ENCODE peak calls at places on chromosomes 1 and 21, in ten cellular contexts. C is A549; Q is AG10803; X is heart right ventricle; W is brain microvascular endothelial cell; J is activated CD8-positive, alpha-beta T cell treated with anti-CD3 and anti-CD28 coated beads for 36 hours; L is OCI-LY7; F is fibroblast of lung; B is heart left ventricle; H is K562. Y is an unnamed sample.

GRCh38 chr1:163346326-163346870 is 24.6 kb downstream of the NUF2 start:
- DNase-seq in C (no peak), Q (no peak), X (no peak), W (peak), J (no peak), L (no peak), F (peak), B (no peak), H (no peak), Y (no peak)

GRCh38 chr1:97996880-97997279 is 76.0 kb upstream of the DPYD start:
- DNase-seq in C (no peak), Q (no peak), X (no peak), W (no peak), J (no peak), L (no peak), F (no peak), B (no peak), H (no peak), Y (no peak)

GRCh38 chr21:28636988-28637691 is 355.5 kb downstream of the LTN1 start:
- DNase-seq in C (peak), Q (peak), X (no peak), W (peak), J (peak), L (no peak), F (peak), B (no peak), H (no peak), Y (peak)

GRCh38 chr1:206955476-206956312 is 9.4 kb upstream of the PIGR start:
- DNase-seq in C (no peak), Q (peak), X (no peak), W (no peak), J (peak), L (no peak), F (peak), B (no peak), H (peak), Y (no peak)

GRCh38 chr1:43436371-43436770 is 17.4 kb downstream of the HYI start:
- DNase-seq in C (no peak), Q (no peak), X (no peak), W (no peak), J (no peak), L (no peak), F (no peak), B (no peak), H (no peak), Y (no peak)

GRCh38 chr1:230858918-230859819 is 9.2 kb downstream of the C1orf198 start:
- DNase-seq in C (no peak), Q (peak), X (peak), W (peak), J (no peak), L (no peak), F (peak), B (peak), H (no peak), Y (peak)

GRCh38 chr1:43296207-43296606 is 4.6 kb upstream of the TIE1 start:
- DNase-seq in C (no peak), Q (peak), X (no peak), W (no peak), J (no peak), L (no peak), F (peak), B (no peak), H (no peak), Y (no peak)

GRCh38 chr1:82491301-82491986 is 690.7 kb downstream of the ADGRL2 start:
- DNase-seq in C (no peak), Q (peak), X (peak), W (no peak), J (no peak), L (no peak), F (peak), B (no peak), H (no peak), Y (peak)

GRCh38 chr1:26094677-26095383 is 16.8 kb upstream of the PDIK1L start:
- DNase-seq in C (no peak), Q (peak), X (peak), W (no peak), J (no peak), L (no peak), F (no peak), B (peak), H (peak), Y (no peak)

GRCh38 chr1:26320896-26321295 is 3.1 kb downstream of the CD52 start:
- DNase-seq in C (no peak), Q (no peak), X (no peak), W (no peak), J (peak), L (no peak), F (no peak), B (no peak), H (no peak), Y (no peak)

GRCh38 chr1:227449051-227449450 is 114.3 kb upstream of the ZNF678 start:
- DNase-seq in C (peak), Q (peak), X (no peak), W (no peak), J (peak), L (peak), F (no peak), B (no peak), H (peak), Y (no peak)
- TF ChIP-seq CTCF in C (peak), Q (peak), X (peak), W (peak), J (peak), L (peak), F (no peak), B (peak), H (peak), Y (peak)

GRCh38 chr1:185069202-185069601 is 23.8 kb downstream of the RNF2 start:
- DNase-seq in C (no peak), Q (no peak), X (no peak), W (peak), J (no peak), L (no peak), F (peak), B (no peak), H (peak), Y (no peak)

GRCh38 chr1:185073725-185074124 is 28.4 kb downstream of the RNF2 start:
- DNase-seq in C (no peak), Q (peak), X (no peak), W (no peak), J (no peak), L (no peak), F (peak), B (no peak), H (no peak), Y (no peak)

GRCh38 chr1:185075476-185075875 is 30.1 kb downstream of the RNF2 start:
- DNase-seq in C (no peak), Q (no peak), X (no peak), W (no peak), J (no peak), L (no peak), F (no peak), B (no peak), H (no peak), Y (no peak)

GRCh38 chr1:185077374-185077773 is 32.0 kb downstream of the RNF2 start:
- DNase-seq in C (no peak), Q (no peak), X (no peak), W (no peak), J (no peak), L (no peak), F (no peak), B (no peak), H (no peak), Y (no peak)

DNA sequence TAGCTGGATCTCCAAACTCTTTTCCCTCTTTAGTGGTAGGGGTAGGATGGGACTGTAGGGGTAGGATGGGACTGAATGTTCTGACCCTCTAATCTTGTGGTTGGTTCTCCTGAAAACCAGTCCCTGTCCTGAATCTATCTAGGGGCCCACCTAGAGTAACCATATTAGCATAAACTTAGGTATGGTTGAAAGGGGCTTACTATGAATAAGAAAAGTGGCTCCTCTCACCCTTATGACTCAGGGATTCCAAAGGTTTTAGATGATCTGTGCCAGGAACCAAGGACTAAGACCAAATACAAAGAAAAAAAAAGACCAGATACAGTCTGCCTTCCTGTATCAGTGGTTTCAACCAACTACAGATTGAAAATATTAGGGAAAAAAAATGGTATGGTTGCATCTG is 28.9 kb downstream of the RNF2 start:
- DNase-seq in C (no peak), Q (peak), X (no peak), W (peak), J (no peak), L (no peak), F (peak), B (no peak), H (no peak), Y (no peak)
- TF ChIP-seq CTCF in C (no peak), Q (no peak), X (no peak), W (no peak), J (no peak), L (no peak), F (no peak), B (no peak), H (no peak), Y (no peak)

DNA sequence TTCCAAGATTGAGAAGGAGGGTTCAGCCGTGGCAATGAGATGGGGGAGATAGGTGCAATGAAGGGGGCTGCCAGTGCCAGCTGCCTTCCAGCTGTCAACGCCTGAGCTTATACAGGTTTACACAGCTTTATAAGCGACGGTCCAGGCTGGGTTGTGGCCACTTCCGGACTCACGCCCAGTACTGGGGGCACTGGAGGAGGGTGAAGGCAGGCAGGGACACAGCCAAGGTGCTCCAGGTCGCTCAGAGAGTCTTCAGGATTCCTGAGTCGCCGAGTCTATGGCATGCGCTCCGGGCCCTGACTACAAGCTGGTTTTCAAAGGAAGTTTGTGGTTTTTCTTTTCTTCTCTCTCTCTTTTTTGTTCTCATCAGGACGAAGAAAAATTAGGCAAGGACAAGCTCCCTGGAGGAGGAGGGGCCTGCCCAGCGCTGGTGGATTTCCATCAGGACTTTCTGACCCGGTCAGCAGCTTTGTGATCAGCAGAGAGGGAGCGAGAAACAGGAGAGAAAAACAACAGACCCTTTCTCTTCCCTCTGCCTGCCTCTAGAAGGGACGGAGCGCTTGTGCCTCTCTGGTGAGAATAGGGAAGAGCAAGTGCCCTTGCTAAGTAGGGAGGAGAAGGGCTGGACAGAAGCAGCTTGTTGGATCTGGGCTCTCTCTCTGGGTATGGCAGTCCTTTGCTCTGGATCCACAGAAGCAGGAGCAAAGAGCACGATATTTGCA is at the start of gene MINDY1:
- DNase-seq in C (peak), Q (peak), X (peak), W (peak), J (peak), L (peak), F (peak), B (peak), H (peak), Y (peak)
- TF ChIP-seq CTCF in C (peak), Q (peak), X (peak), W (peak), J (no peak), L (peak), F (peak), B (peak), H (peak), Y (peak)

GRCh38 chr21:27219068-27219467 is 252.2 kb upstream of the ADAMTS5 start:
- DNase-seq in C (no peak), Q (peak), X (no peak), W (peak), J (no peak), L (no peak), F (peak), B (no peak), H (no peak), Y (no peak)

GRCh38 chr21:27212444-27212843 is 245.6 kb upstream of the ADAMTS5 start:
- DNase-seq in C (no peak), Q (no peak), X (no peak), W (no peak), J (no peak), L (no peak), F (no peak), B (no peak), H (no peak), Y (no peak)

DNA sequence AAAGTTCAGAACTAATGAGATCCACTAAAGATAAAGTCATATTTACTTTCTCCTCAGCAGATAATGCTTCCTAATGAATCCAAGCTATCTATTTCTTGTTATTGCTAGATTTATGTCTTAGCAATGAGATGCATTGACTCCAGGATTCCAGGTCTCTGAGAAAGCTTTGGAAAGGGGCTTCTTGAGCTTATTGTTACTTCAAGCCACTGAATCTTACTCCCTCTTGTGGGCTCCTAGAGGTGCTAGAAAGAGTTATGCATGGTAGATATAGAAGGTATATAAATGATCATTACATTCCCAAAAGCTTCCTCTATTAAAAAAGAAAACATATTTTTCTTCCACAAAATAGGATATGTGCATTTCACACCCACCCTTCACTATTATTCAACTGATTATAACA is 246.4 kb upstream of the ADAMTS5 start:
- DNase-seq in C (no peak), Q (no peak), X (no peak), W (peak), J (no peak), L (no peak), F (no peak), B (no peak), H (no peak), Y (no peak)
- TF ChIP-seq CTCF in C (no peak), Q (peak), X (peak), W (peak), J (no peak), L (no peak), F (peak), B (no peak), H (no peak), Y (peak)

GRCh38 chr1:12376236-12377064 is 146.6 kb downstream of the VPS13D start:
- DNase-seq in C (no peak), Q (no peak), X (no peak), W (no peak), J (no peak), L (no peak), F (no peak), B (no peak), H (no peak), Y (no peak)
- TF ChIP-seq CTCF in C (no peak), Q (no peak), X (no peak), W (no peak), J (no peak), L (no peak), F (no peak), B (no peak), H (no peak), Y (no peak)

GRCh38 chr1:88075813-88076212 is 608.3 kb upstream of the PKN2 start:
- DNase-seq in C (no peak), Q (no peak), X (no peak), W (no peak), J (no peak), L (no peak), F (no peak), B (no peak), H (no peak), Y (no peak)

GRCh38 chr1:88074661-88075060 is 609.4 kb upstream of the PKN2 start:
- DNase-seq in C (no peak), Q (no peak), X (no peak), W (no peak), J (no peak), L (no peak), F (no peak), B (no peak), H (no peak), Y (no peak)

GRCh38 chr1:88080875-88081274 is 603.2 kb upstream of the PKN2 start:
- DNase-seq in C (no peak), Q (no peak), X (no peak), W (no peak), J (no peak), L (no peak), F (no peak), B (no peak), H (no peak), Y (no peak)

GRCh38 chr1:88079036-88079435 is 605.0 kb upstream of the PKN2 start:
- DNase-seq in C (no peak), Q (no peak), X (no peak), W (no peak), J (no peak), L (no peak), F (peak), B (no peak), H (no peak), Y (no peak)
- TF ChIP-seq CTCF in C (no peak), Q (peak), X (peak), W (peak), J (no peak), L (peak), F (peak), B (no peak), H (peak), Y (peak)

GRCh38 chr1:198465201-198466144 is 75.0 kb downstream of the ATP6V1G3 start:
- DNase-seq in C (peak), Q (peak), X (peak), W (peak), J (no peak), L (peak), F (peak), B (no peak), H (peak), Y (peak)
- TF ChIP-seq CTCF in C (peak), Q (peak), X (peak), W (peak), J (peak), L (peak), F (peak), B (peak), H (peak), Y (peak)

DNA sequence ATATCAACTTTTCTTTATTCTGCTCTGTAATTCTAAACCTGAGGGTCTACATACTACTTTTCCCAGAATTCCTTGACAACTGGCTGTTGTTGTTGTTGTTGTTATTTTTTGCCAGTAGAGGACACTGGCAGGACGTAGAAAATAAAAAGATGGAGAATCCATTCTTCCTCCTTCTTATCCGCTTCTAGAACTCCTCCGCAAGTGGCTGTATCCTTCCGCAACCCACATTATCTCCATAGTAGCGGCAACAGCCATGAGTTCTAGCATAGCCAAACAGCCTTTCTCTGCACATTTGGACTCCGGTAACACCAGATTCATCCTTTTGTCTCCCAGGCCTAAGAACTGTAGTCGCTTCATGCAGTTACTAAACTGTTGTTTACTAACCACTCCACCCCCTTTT is 91.1 kb upstream of the CACHD1 start:
- DNase-seq in C (peak), Q (no peak), X (no peak), W (no peak), J (no peak), L (no peak), F (no peak), B (no peak), H (no peak), Y (no peak)
- TF ChIP-seq CTCF in C (peak), Q (peak), X (peak), W (no peak), J (no peak), L (no peak), F (peak), B (peak), H (peak), Y (no peak)

GRCh38 chr1:246503341-246503740 is 3.7 kb downstream of the SMYD3 start:
- DNase-seq in C (peak), Q (peak), X (no peak), W (no peak), J (no peak), L (no peak), F (peak), B (no peak), H (no peak), Y (no peak)

GRCh38 chr1:246506440-246506784 is 667 bp downstream of the SMYD3 start:
- DNase-seq in C (no peak), Q (no peak), X (no peak), W (no peak), J (peak), L (peak), F (peak), B (no peak), H (peak), Y (no peak)

GRCh38 chr1:246510147-246511030 is 3.3 kb upstream of the SMYD3 start:
- DNase-seq in C (no peak), Q (no peak), X (no peak), W (no peak), J (no peak), L (no peak), F (no peak), B (no peak), H (no peak), Y (no peak)

GRCh38 chr1:246508897-246509688 is 2.0 kb upstream of the SMYD3 start:
- DNase-seq in C (peak), Q (no peak), X (no peak), W (no peak), J (no peak), L (no peak), F (no peak), B (no peak), H (no peak), Y (no peak)

DNA sequence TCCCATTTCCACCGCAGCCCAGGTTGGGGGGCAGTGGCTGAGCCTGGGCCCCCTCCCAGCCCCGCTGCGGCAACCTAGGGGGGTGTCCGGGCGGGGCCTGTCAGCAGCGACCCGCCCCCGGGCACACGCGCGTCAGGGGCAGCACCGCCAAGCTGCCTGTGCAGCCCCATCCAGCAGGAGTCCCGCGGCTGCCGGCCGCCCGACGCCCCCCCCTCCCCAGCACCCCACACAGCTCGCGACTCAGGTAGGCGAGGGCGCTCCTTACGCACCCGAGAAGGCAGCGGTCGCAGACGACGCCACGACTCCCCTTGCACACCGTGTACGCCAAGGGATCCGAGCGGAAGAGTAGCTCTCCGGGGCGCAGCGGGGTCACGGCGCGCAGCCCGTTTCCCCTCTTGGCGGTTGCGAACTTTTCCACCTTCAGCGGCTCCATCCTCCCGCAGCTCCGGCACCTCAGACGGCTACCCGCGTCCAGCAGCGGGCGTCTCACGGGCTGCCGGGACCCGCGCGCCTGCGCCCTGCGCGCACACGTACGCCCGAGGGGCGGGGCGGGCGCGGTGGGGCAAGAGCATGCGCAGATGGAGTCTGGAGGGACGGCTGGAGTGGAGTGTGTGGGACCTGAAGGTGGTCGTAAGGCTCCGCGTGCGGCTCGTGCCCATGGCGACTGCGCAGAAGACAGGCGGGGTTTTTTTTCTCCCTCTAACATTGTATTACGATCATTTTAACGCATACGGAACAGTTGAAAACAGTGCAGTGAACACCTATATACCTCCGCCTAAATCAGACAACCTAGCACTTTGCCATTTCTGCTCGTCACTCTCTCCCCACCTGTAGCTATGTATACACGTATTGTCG is at the start of gene SMYD3:
- DNase-seq in C (peak), Q (peak), X (peak), W (peak), J (peak), L (peak), F (peak), B (peak), H (peak), Y (no peak)
- TF ChIP-seq CTCF in C (peak), Q (peak), X (peak), W (peak), J (no peak), L (peak), F (no peak), B (no peak), H (no peak), Y (peak)

GRCh38 chr1:241061062-241061461 is 295.9 kb downstream of the RGS7 start:
- DNase-seq in C (no peak), Q (no peak), X (no peak), W (no peak), J (no peak), L (no peak), F (no peak), B (no peak), H (no peak), Y (no peak)
- TF ChIP-seq CTCF in C (no peak), Q (no peak), X (no peak), W (no peak), J (no peak), L (no peak), F (no peak), B (no peak), H (no peak), Y (no peak)